ENCODE peak calls at places on chromosomes 3 and 15, in six cellular contexts. P, L, K, O, E and F are unnamed samples.

GRCh38 chr15:90174140-90174891 is 26.8 kb upstream of the SEMA4B start:
- DNase-seq in E (no peak), O (peak), L (no peak), K (peak), P (peak), F (peak)

GRCh38 chr3:180615954-180616353 is 14.0 kb downstream of the TTC14 start:
- DNase-seq in P (no peak), L (no peak), E (no peak), O (no peak), K (no peak), F (no peak)

GRCh38 chr3:65734792-65735191 is 303.9 kb downstream of the MAGI1 start:
- DNase-seq in K (no peak), L (no peak), O (no peak), E (no peak), P (no peak), F (no peak)

GRCh38 chr3:84547971-84548970 is 410.5 kb upstream of the CADM2 start:
- DNase-seq in K (no peak), L (peak), P (no peak), O (peak), E (peak), F (peak)

GRCh38 chr3:37537914-37538691 is 323.6 kb upstream of the CTDSPL start:
- DNase-seq in O (no peak), K (peak), L (no peak), E (no peak), P (no peak), F (no peak)

GRCh38 chr3:114455432-114455831 is 161.6 kb downstream of the TIGIT start:
- DNase-seq in K (no peak), P (no peak), E (no peak), L (no peak), O (peak), F (no peak)

GRCh38 chr15:85100186-85100937 is 118.7 kb downstream of the PDE8A start:
- DNase-seq in L (no peak), E (no peak), K (no peak), O (no peak), P (no peak), F (no peak)

GRCh38 chr3:49906004-49906860 is 2.6 kb upstream of the MST1R start:
- DNase-seq in E (peak), L (peak), O (peak), K (no peak), P (no peak), F (peak)

GRCh38 chr3:125434582-125435011 is 59.5 kb upstream of the ZNF148 start:
- DNase-seq in K (no peak), E (no peak), O (no peak), P (no peak), L (no peak), F (no peak)

GRCh38 chr3:197880361-197881339 is 69.3 kb upstream of the RPL35A start:
- DNase-seq in P (no peak), O (no peak), K (no peak), E (no peak), L (no peak), F (peak)